ENCODE peak calls at places on chromosomes 12 and 14, in five cellular contexts. E, G, S, O and L are unnamed samples.
A peak's percentile ranks its signal among the peaks of the same experiment; 100 is the strongest.

GRCh38 chr12:88544991-88545684 is 35.1 kb downstream of the KITLG start:
- DNase-seq in E (no peak), G (no peak), S (no peak), O (no peak), L (no peak)

GRCh38 chr12:119020377-119021360 is 39.3 kb downstream of the SRRM4 start:
- DNase-seq in E (peak; percentile 43), G (peak; percentile 15), S (no peak), O (no peak), L (peak; percentile 37)

GRCh38 chr12:50627491-50627890 is 122.7 kb downstream of the DIP2B start:
- DNase-seq in E (no peak), G (no peak), S (no peak), O (no peak), L (no peak)

GRCh38 chr12:31368666-31369361 is 42.9 kb upstream of the SINHCAF start:
- DNase-seq in E (peak; percentile 2), G (no peak), S (no peak), O (no peak), L (no peak)

GRCh38 chr12:107484219-107484618 is 201.4 kb upstream of the PWP1 start:
- DNase-seq in E (no peak), G (no peak), S (no peak), O (no peak), L (no peak)

GRCh38 chr12:95541436-95541835 is 9.8 kb downstream of the USP44 start:
- DNase-seq in E (no peak), G (no peak), S (no peak), O (no peak), L (no peak)

GRCh38 chr14:105309371-105309770 is 5.2 kb upstream of the PACS2 start:
- DNase-seq in E (no peak), G (no peak), S (no peak), O (no peak), L (no peak)

GRCh38 chr14:56295743-56296142 is 177.5 kb downstream of the PELI2 start:
- DNase-seq in E (no peak), G (no peak), S (no peak), O (no peak), L (no peak)